ENCODE peak calls at places on chromosomes 5 and 9, in eight cellular contexts. One of them, this sample, is unnamed.
A peak's percentile ranks its signal among the peaks of the same experiment; 100 is the strongest.

GRCh38 chr9:2559212-2560152 is 62.1 kb upstream of the VLDLR start:
- DNase-seq in BJ: peak; percentile 76
- DNase-seq in activated CD8-positive, alpha-beta T cell treated with anti-CD3 and anti-CD28 coated beads, Interleukin-2, amount 10 ng/mL, durations not matched to agents 7 days and 5 days: no peak
- DNase-seq in stimulated activated CD4-positive, alpha-beta T cell treated with anti-CD3 and anti-CD28 coated beads, Interleukin-1b, Interleukin-23, amount 100 ng/mL, for 24 hours: no peak
- DNase-seq in stimulated activated CD8-positive, alpha-beta memory T cell treated with anti-CD3 and anti-CD28 coated beads, Interleukin-7, amount 100 ng/mL, for 48 hours: no peak
- DNase-seq in HTR-8/SVneo: peak; percentile 34
- DNase-seq in AG04450: peak; percentile 87
- DNase-seq in HCT116: no peak
- DNase-seq in this sample: peak; percentile 84

GRCh38 chr5:179439181-179439990 is 94.1 kb upstream of the ADAMTS2 start:
- DNase-seq in stimulated activated CD8-positive, alpha-beta memory T cell treated with anti-CD3 and anti-CD28 coated beads, Interleukin-7, amount 100 ng/mL, for 48 hours: no peak
- DNase-seq in stimulated activated CD4-positive, alpha-beta T cell treated with anti-CD3 and anti-CD28 coated beads, Interleukin-1b, Interleukin-23, amount 100 ng/mL, for 24 hours: no peak
- DNase-seq in BJ: no peak
- DNase-seq in HTR-8/SVneo: no peak
- DNase-seq in activated CD8-positive, alpha-beta T cell treated with anti-CD3 and anti-CD28 coated beads, Interleukin-2, amount 10 ng/mL, durations not matched to agents 7 days and 5 days: no peak
- DNase-seq in HCT116: no peak
- DNase-seq in AG04450: no peak
- DNase-seq in this sample: no peak

GRCh38 chr9:133505186-133505830 is 19.5 kb downstream of the MYMK start:
- DNase-seq in AG04450: no peak
- DNase-seq in stimulated activated CD4-positive, alpha-beta T cell treated with anti-CD3 and anti-CD28 coated beads, Interleukin-1b, Interleukin-23, amount 100 ng/mL, for 24 hours: no peak
- DNase-seq in HCT116: no peak
- DNase-seq in stimulated activated CD8-positive, alpha-beta memory T cell treated with anti-CD3 and anti-CD28 coated beads, Interleukin-7, amount 100 ng/mL, for 48 hours: no peak
- DNase-seq in BJ: no peak
- DNase-seq in HTR-8/SVneo: no peak
- DNase-seq in activated CD8-positive, alpha-beta T cell treated with anti-CD3 and anti-CD28 coated beads, Interleukin-2, amount 10 ng/mL, durations not matched to agents 7 days and 5 days: no peak
- DNase-seq in this sample: no peak

GRCh38 chr9:111412280-111412679 is 71.9 kb downstream of the ECPAS start:
- DNase-seq in HCT116: no peak
- DNase-seq in HTR-8/SVneo: no peak
- DNase-seq in AG04450: no peak
- DNase-seq in activated CD8-positive, alpha-beta T cell treated with anti-CD3 and anti-CD28 coated beads, Interleukin-2, amount 10 ng/mL, durations not matched to agents 7 days and 5 days: no peak
- DNase-seq in BJ: no peak
- DNase-seq in stimulated activated CD4-positive, alpha-beta T cell treated with anti-CD3 and anti-CD28 coated beads, Interleukin-1b, Interleukin-23, amount 100 ng/mL, for 24 hours: no peak
- DNase-seq in stimulated activated CD8-positive, alpha-beta memory T cell treated with anti-CD3 and anti-CD28 coated beads, Interleukin-7, amount 100 ng/mL, for 48 hours: no peak
- DNase-seq in this sample: no peak

GRCh38 chr5:177294632-177295031 is 8.9 kb downstream of the RAB24 start:
- DNase-seq in AG04450: no peak
- DNase-seq in activated CD8-positive, alpha-beta T cell treated with anti-CD3 and anti-CD28 coated beads, Interleukin-2, amount 10 ng/mL, durations not matched to agents 7 days and 5 days: no peak
- DNase-seq in stimulated activated CD4-positive, alpha-beta T cell treated with anti-CD3 and anti-CD28 coated beads, Interleukin-1b, Interleukin-23, amount 100 ng/mL, for 24 hours: no peak
- DNase-seq in BJ: no peak
- DNase-seq in HCT116: no peak
- DNase-seq in HTR-8/SVneo: no peak
- DNase-seq in stimulated activated CD8-positive, alpha-beta memory T cell treated with anti-CD3 and anti-CD28 coated beads, Interleukin-7, amount 100 ng/mL, for 48 hours: no peak
- DNase-seq in this sample: no peak

GRCh38 chr5:59204114-59204897 is 621.4 kb downstream of the RAB3C start:
- DNase-seq in BJ: no peak
- DNase-seq in stimulated activated CD4-positive, alpha-beta T cell treated with anti-CD3 and anti-CD28 coated beads, Interleukin-1b, Interleukin-23, amount 100 ng/mL, for 24 hours: no peak
- DNase-seq in activated CD8-positive, alpha-beta T cell treated with anti-CD3 and anti-CD28 coated beads, Interleukin-2, amount 10 ng/mL, durations not matched to agents 7 days and 5 days: no peak
- DNase-seq in stimulated activated CD8-positive, alpha-beta memory T cell treated with anti-CD3 and anti-CD28 coated beads, Interleukin-7, amount 100 ng/mL, for 48 hours: no peak
- DNase-seq in HCT116: no peak
- DNase-seq in HTR-8/SVneo: no peak
- DNase-seq in AG04450: no peak
- DNase-seq in this sample: no peak

GRCh38 chr5:74763504-74763903 is 3.4 kb downstream of the GFM2 start:
- DNase-seq in AG04450: no peak
- DNase-seq in BJ: no peak
- DNase-seq in stimulated activated CD8-positive, alpha-beta memory T cell treated with anti-CD3 and anti-CD28 coated beads, Interleukin-7, amount 100 ng/mL, for 48 hours: no peak
- DNase-seq in HTR-8/SVneo: no peak
- DNase-seq in HCT116: no peak
- DNase-seq in stimulated activated CD4-positive, alpha-beta T cell treated with anti-CD3 and anti-CD28 coated beads, Interleukin-1b, Interleukin-23, amount 100 ng/mL, for 24 hours: no peak
- DNase-seq in activated CD8-positive, alpha-beta T cell treated with anti-CD3 and anti-CD28 coated beads, Interleukin-2, amount 10 ng/mL, durations not matched to agents 7 days and 5 days: no peak
- DNase-seq in this sample: no peak

GRCh38 chr5:76754765-76755164 is 38.8 kb downstream of the F2R start:
- DNase-seq in BJ: no peak
- DNase-seq in activated CD8-positive, alpha-beta T cell treated with anti-CD3 and anti-CD28 coated beads, Interleukin-2, amount 10 ng/mL, durations not matched to agents 7 days and 5 days: no peak
- DNase-seq in HTR-8/SVneo: no peak
- DNase-seq in AG04450: no peak
- DNase-seq in stimulated activated CD4-positive, alpha-beta T cell treated with anti-CD3 and anti-CD28 coated beads, Interleukin-1b, Interleukin-23, amount 100 ng/mL, for 24 hours: no peak
- DNase-seq in stimulated activated CD8-positive, alpha-beta memory T cell treated with anti-CD3 and anti-CD28 coated beads, Interleukin-7, amount 100 ng/mL, for 48 hours: no peak
- DNase-seq in HCT116: no peak
- DNase-seq in this sample: no peak

GRCh38 chr9:28093141-28093540 is 519.9 kb upstream of the C9orf72 start:
- DNase-seq in activated CD8-positive, alpha-beta T cell treated with anti-CD3 and anti-CD28 coated beads, Interleukin-2, amount 10 ng/mL, durations not matched to agents 7 days and 5 days: no peak
- DNase-seq in HCT116: no peak
- DNase-seq in HTR-8/SVneo: no peak
- DNase-seq in AG04450: no peak
- DNase-seq in BJ: no peak
- DNase-seq in stimulated activated CD4-positive, alpha-beta T cell treated with anti-CD3 and anti-CD28 coated beads, Interleukin-1b, Interleukin-23, amount 100 ng/mL, for 24 hours: no peak
- DNase-seq in stimulated activated CD8-positive, alpha-beta memory T cell treated with anti-CD3 and anti-CD28 coated beads, Interleukin-7, amount 100 ng/mL, for 48 hours: no peak
- DNase-seq in this sample: no peak

GRCh38 chr5:52177193-52177592 is 610.5 kb upstream of the ITGA1 start:
- DNase-seq in HCT116: no peak
- DNase-seq in activated CD8-positive, alpha-beta T cell treated with anti-CD3 and anti-CD28 coated beads, Interleukin-2, amount 10 ng/mL, durations not matched to agents 7 days and 5 days: no peak
- DNase-seq in stimulated activated CD4-positive, alpha-beta T cell treated with anti-CD3 and anti-CD28 coated beads, Interleukin-1b, Interleukin-23, amount 100 ng/mL, for 24 hours: no peak
- DNase-seq in BJ: no peak
- DNase-seq in AG04450: no peak
- DNase-seq in stimulated activated CD8-positive, alpha-beta memory T cell treated with anti-CD3 and anti-CD28 coated beads, Interleukin-7, amount 100 ng/mL, for 48 hours: no peak
- DNase-seq in HTR-8/SVneo: no peak
- DNase-seq in this sample: no peak

GRCh38 chr5:1789838-1790462 is 9.7 kb downstream of the MRPL36 start:
- DNase-seq in activated CD8-positive, alpha-beta T cell treated with anti-CD3 and anti-CD28 coated beads, Interleukin-2, amount 10 ng/mL, durations not matched to agents 7 days and 5 days: no peak
- DNase-seq in stimulated activated CD4-positive, alpha-beta T cell treated with anti-CD3 and anti-CD28 coated beads, Interleukin-1b, Interleukin-23, amount 100 ng/mL, for 24 hours: no peak
- DNase-seq in AG04450: peak; percentile 81
- DNase-seq in BJ: no peak
- DNase-seq in stimulated activated CD8-positive, alpha-beta memory T cell treated with anti-CD3 and anti-CD28 coated beads, Interleukin-7, amount 100 ng/mL, for 48 hours: no peak
- DNase-seq in HTR-8/SVneo: peak; percentile 43
- DNase-seq in HCT116: no peak
- DNase-seq in this sample: peak; percentile 80